ENCODE peak calls at places on chromosomes 2 and 18, in eight cellular contexts. D is H1, I is HCT116, Z is endothelial cell of umbilical vein, B is K562, A is GM12878, L is SK-N-SH, T is HepG2. H is an unnamed sample.

GRCh38 chr2:180979086-180979934 is 1.1 kb upstream of the UBE2E3 start:
- DNase-seq in D (no peak), I (no peak), Z (peak), B (no peak), A (no peak), L (no peak), T (peak), H (no peak)

GRCh38 chr2:205333351-205333750 is 348.9 kb upstream of the NRP2 start:
- DNase-seq in D (no peak), I (no peak), Z (no peak), B (no peak), A (no peak), L (no peak), T (no peak), H (no peak)

GRCh38 chr2:230927711-230928341 is 2.8 kb upstream of the GPR55 start:
- DNase-seq in D (no peak), I (no peak), Z (no peak), B (no peak), A (no peak), L (no peak), T (no peak), H (no peak)

GRCh38 chr2:129661942-129662341 is 317.5 kb upstream of the RAB6C start:
- DNase-seq in D (no peak), I (no peak), Z (no peak), B (no peak), A (no peak), L (no peak), T (no peak), H (no peak)

GRCh38 chr2:40103163-40103562 is 324.1 kb upstream of the THUMPD2 start:
- DNase-seq in D (no peak), I (no peak), Z (no peak), B (no peak), A (no peak), L (no peak), T (no peak), H (no peak)

GRCh38 chr2:241546771-241547498 is 11.6 kb upstream of the BOK start:
- DNase-seq in D (no peak), I (no peak), Z (peak), B (no peak), A (no peak), L (peak), T (peak), H (no peak)

GRCh38 chr18:24482826-24483225 is 22.4 kb downstream of the HRH4 start:
- DNase-seq in D (no peak), I (no peak), Z (no peak), B (no peak), A (no peak), L (no peak), T (no peak), H (no peak)

GRCh38 chr18:54206447-54206846 is 18.0 kb downstream of the MBD2 start:
- DNase-seq in D (no peak), I (no peak), Z (no peak), B (no peak), A (no peak), L (no peak), T (no peak), H (no peak)

GRCh38 chr2:101792208-101792607 is 94.7 kb downstream of the MAP4K4 start:
- DNase-seq in D (no peak), I (no peak), Z (no peak), B (no peak), A (no peak), L (no peak), T (no peak), H (no peak)

GRCh38 chr2:101790416-101790815 is 92.9 kb downstream of the MAP4K4 start:
- DNase-seq in D (no peak), I (no peak), Z (no peak), B (no peak), A (no peak), L (no peak), T (no peak), H (no peak)

GRCh38 chr2:101788995-101789970 is 91.8 kb downstream of the MAP4K4 start:
- DNase-seq in D (no peak), I (no peak), Z (no peak), B (no peak), A (no peak), L (no peak), T (peak), H (peak)

GRCh38 chr2:101788565-101788964 is 91.1 kb downstream of the MAP4K4 start:
- DNase-seq in D (no peak), I (no peak), Z (no peak), B (no peak), A (no peak), L (no peak), T (no peak), H (no peak)

GRCh38 chr2:101790856-101791255 is 93.3 kb downstream of the MAP4K4 start:
- DNase-seq in D (no peak), I (no peak), Z (no peak), B (no peak), A (no peak), L (no peak), T (no peak), H (peak)
- TF ChIP-seq POLR2AphosphoS5 in D (no peak), I (no peak), Z (no peak), B (no peak), A (no peak), L (peak), T (no peak), H (no peak)

GRCh38 chr18:46256078-46256477 is 151.9 kb downstream of the HAUS1 start:
- DNase-seq in D (no peak), I (no peak), Z (no peak), B (no peak), A (no peak), L (no peak), T (no peak), H (no peak)

GRCh38 chr18:46253498-46253897 is 149.3 kb downstream of the HAUS1 start:
- DNase-seq in D (no peak), I (no peak), Z (no peak), B (no peak), A (no peak), L (no peak), T (no peak), H (no peak)

GRCh38 chr18:46250084-46250811 is 146.1 kb downstream of the HAUS1 start:
- DNase-seq in D (no peak), I (peak), Z (peak), B (no peak), A (peak), L (peak), T (no peak), H (peak)

GRCh38 chr18:46250812-46251173 is 146.6 kb downstream of the HAUS1 start:
- DNase-seq in D (no peak), I (no peak), Z (no peak), B (no peak), A (no peak), L (no peak), T (no peak), H (no peak)

GRCh38 chr18:46252754-46253153 is 148.6 kb downstream of the HAUS1 start:
- DNase-seq in D (no peak), I (no peak), Z (no peak), B (no peak), A (no peak), L (no peak), T (no peak), H (no peak)
- H3K9ac ChIP-seq in D (no peak), I (no peak), Z (no peak), B (no peak), A (no peak), L (no peak), T (no peak), H (no peak)

GRCh38 chr2:96259497-96259921 is 6.3 kb downstream of the TMEM127 start:
- DNase-seq in D (no peak), I (no peak), Z (no peak), B (no peak), A (no peak), L (no peak), T (peak), H (no peak)

GRCh38 chr2:96258393-96259022 is 7.3 kb downstream of the TMEM127 start:
- DNase-seq in D (no peak), I (no peak), Z (no peak), B (no peak), A (no peak), L (no peak), T (no peak), H (no peak)

GRCh38 chr2:96254592-96254991 is 11.2 kb downstream of the TMEM127 start:
- DNase-seq in D (no peak), I (no peak), Z (peak), B (no peak), A (no peak), L (no peak), T (no peak), H (no peak)

GRCh38 chr2:96253006-96253405 is 12.8 kb downstream of the TMEM127 start:
- DNase-seq in D (no peak), I (no peak), Z (no peak), B (no peak), A (no peak), L (no peak), T (peak), H (no peak)

DNA sequence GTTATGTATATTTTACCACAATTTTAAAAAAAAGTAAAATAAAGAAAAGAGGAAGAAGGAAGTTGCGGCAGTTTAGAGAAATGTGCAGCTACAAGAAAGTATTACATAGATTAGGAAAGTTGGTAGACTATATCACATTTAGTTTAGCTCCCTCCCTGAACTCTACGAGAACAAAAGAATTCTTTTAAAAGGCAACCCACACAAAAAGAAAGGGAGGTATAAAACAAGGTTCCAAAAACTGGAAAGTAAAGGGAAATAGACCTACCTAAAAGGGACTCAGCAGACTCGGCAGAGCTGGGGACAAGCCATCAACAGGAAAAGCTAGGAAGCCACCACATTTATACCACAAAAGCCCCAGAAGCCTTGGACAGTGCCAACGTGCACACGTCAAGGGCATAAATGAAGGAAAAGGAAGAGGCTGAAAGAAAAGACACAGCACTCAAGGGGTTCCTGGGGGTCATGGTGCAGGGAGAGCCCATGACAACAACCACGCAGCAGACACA is 9.1 kb downstream of the TMEM127 start:
- DNase-seq in D (no peak), I (no peak), Z (no peak), B (no peak), A (no peak), L (no peak), T (no peak), H (no peak)
- TF ChIP-seq POLR2AphosphoS5 in D (no peak), I (no peak), Z (no peak), B (no peak), A (no peak), L (no peak), T (no peak), H (no peak)

GRCh38 chr18:49691177-49691608 is 122.1 kb downstream of the ACAA2 start:
- DNase-seq in D (no peak), I (peak), Z (peak), B (no peak), A (no peak), L (no peak), T (no peak), H (no peak)
- H3K9ac ChIP-seq in D (no peak), I (no peak), Z (peak), B (no peak), A (no peak), L (peak), T (no peak), H (no peak)

GRCh38 chr2:216761119-216761518 is 65.8 kb upstream of the IGFBP5 start:
- DNase-seq in D (no peak), I (no peak), Z (no peak), B (no peak), A (no peak), L (no peak), T (no peak), H (no peak)
- TF ChIP-seq POLR2AphosphoS5 in D (no peak), I (no peak), Z (no peak), B (no peak), A (no peak), L (no peak), T (no peak), H (no peak)

GRCh38 chr2:215531284-215531683 is 95.4 kb upstream of the FN1 start:
- DNase-seq in D (no peak), I (no peak), Z (peak), B (no peak), A (no peak), L (no peak), T (no peak), H (no peak)
- H3K9ac ChIP-seq in D (no peak), I (no peak), Z (peak), B (no peak), A (no peak), L (peak), T (no peak), H (no peak)

DNA sequence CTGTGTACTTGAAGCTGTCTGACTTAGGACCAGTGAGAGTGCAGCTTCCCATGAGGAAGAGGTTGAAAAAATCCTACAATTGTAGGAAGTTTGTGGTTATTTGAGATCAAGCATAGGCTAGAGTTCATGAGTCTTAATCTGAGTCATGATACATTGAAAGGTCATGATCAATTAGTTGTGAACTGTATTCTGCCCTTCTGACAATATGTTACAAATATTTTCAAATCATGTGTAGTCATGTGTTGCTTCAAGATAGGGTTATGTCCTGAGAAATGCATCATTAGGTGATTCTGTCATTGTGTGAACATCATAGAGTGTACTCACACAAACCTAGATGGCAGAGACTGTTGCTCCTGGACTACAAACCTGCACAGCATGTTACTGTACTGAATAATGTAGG is 68.4 kb upstream of the MFF start:
- DNase-seq in D (no peak), I (no peak), Z (no peak), B (no peak), A (no peak), L (no peak), T (no peak), H (no peak)
- TF ChIP-seq POLR2AphosphoS5 in D (no peak), I (no peak), Z (no peak), B (no peak), A (no peak), L (no peak), T (no peak), H (no peak)

DNA sequence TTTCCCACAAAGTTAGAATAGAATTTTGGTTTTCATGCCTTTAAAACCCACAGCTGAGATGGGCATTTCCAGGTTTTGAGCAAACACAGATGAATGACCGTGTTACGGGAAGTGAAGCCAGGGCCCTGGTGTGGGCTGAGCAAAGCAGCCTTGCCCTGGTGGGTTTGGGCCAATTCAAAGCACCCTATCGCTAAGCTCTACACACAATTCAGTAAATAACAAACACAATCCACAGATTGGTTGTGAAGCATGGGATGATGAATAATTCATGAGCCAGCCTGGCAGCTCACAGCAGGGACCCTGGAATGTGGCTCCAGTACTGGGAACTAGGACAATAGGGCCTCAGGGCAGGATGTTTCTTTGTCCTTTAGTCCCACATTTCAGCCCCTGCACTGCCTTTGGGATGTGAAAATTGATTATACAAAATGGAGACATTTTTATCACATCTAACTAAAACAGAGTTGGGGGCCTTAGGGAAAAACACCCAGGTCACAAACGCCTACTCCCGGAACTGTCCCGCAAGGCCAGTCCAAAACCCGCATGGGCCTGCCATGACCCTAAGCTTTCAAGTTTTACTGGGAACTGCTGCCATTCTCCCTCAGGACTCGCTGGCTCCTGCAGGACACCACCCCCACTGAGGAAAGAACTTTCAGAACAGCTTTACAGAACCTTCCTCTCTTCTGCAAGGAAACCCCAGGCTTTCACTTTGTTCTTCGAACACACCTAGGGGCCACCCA is 320.2 kb upstream of the HS6ST1 start:
- DNase-seq in D (peak), I (no peak), Z (no peak), B (no peak), A (no peak), L (peak), T (no peak), H (peak)
- H3K9ac ChIP-seq in D (peak), I (no peak), Z (no peak), B (no peak), A (no peak), L (no peak), T (no peak), H (peak)

GRCh38 chr18:32920796-32921787 is 148.3 kb upstream of the KLHL14 start:
- DNase-seq in D (no peak), I (no peak), Z (peak), B (no peak), A (no peak), L (no peak), T (peak), H (no peak)
- TF ChIP-seq POLR2AphosphoS5 in D (no peak), I (no peak), Z (peak), B (no peak), A (no peak), L (peak), T (no peak), H (no peak)

GRCh38 chr18:8713691-8714090 is 8.3 kb downstream of the MTCL1 start:
- DNase-seq in D (no peak), I (no peak), Z (no peak), B (no peak), A (no peak), L (no peak), T (no peak), H (no peak)

GRCh38 chr18:8719192-8719591 is 13.8 kb downstream of the MTCL1 start:
- DNase-seq in D (no peak), I (no peak), Z (no peak), B (no peak), A (no peak), L (no peak), T (no peak), H (no peak)

GRCh38 chr18:8718401-8718913 is 13.1 kb downstream of the MTCL1 start:
- DNase-seq in D (no peak), I (no peak), Z (no peak), B (no peak), A (no peak), L (no peak), T (no peak), H (no peak)

GRCh38 chr18:8717011-8717770 is 11.8 kb downstream of the MTCL1 start:
- DNase-seq in D (peak), I (no peak), Z (no peak), B (no peak), A (no peak), L (no peak), T (no peak), H (no peak)

GRCh38 chr18:8715599-8715998 is 10.2 kb downstream of the MTCL1 start:
- DNase-seq in D (no peak), I (no peak), Z (no peak), B (no peak), A (no peak), L (no peak), T (no peak), H (no peak)
- H3K9ac ChIP-seq in D (no peak), I (no peak), Z (no peak), B (no peak), A (no peak), L (no peak), T (no peak), H (no peak)

H was measured in SK-N-MC.